ENCODE peak calls at places on chromosomes 1 and 21, in ten cellular contexts. R is ecto neural progenitor cell; B is EH; Y is AG10803; M is HL-60; X is activated T-helper 1 cell treated with anti-CD3 and anti-CD28 coated beads, Interleukin-12 subunit alpha, Interleukin-12 subunit beta, Interleukin-2, Interleukin-4 antibody, amounts not matched to agents 30 ng/mL and 10 ng/mL and 1 ng/mL, durations not matched to agents 14 hours and 24 hours and 36 hours; Q is HEK293T; G is stimulated activated CD4-positive, alpha-beta T cell treated with anti-CD3 and anti-CD28 coated beads, Interleukin-1b, Interleukin-23, amount 100 ng/mL, for 24 hours; L is cardiac muscle cell; V is NCI-H1105. H is an unnamed sample.

GRCh38 chr21:42786884-42787283 is 92.5 kb downstream of the WDR4 start:
- DNase-seq in R (no peak), B (no peak), Y (no peak), M (no peak), X (no peak), Q (no peak), G (no peak), L (no peak), V (no peak), H (no peak)

GRCh38 chr1:61606448-61607312 is 118.3 kb downstream of the TM2D1 start:
- DNase-seq in R (no peak), B (peak), Y (peak), M (no peak), X (no peak), Q (no peak), G (no peak), L (peak), V (no peak), H (peak)

GRCh38 chr1:7110306-7110705 is 325.1 kb downstream of the CAMTA1 start:
- DNase-seq in R (no peak), B (no peak), Y (no peak), M (no peak), X (no peak), Q (no peak), G (no peak), L (no peak), V (no peak), H (no peak)

GRCh38 chr1:47876587-47876963 is 120.6 kb downstream of the TRABD2B start:
- DNase-seq in R (no peak), B (no peak), Y (no peak), M (no peak), X (no peak), Q (no peak), G (no peak), L (no peak), V (no peak), H (no peak)

GRCh38 chr1:203428981-203429599 is 46.5 kb upstream of the PRELP start:
- DNase-seq in R (no peak), B (no peak), Y (no peak), M (no peak), X (no peak), Q (no peak), G (no peak), L (no peak), V (peak), H (peak)

GRCh38 chr1:246308533-246309075 is 198.5 kb downstream of the SMYD3 start:
- DNase-seq in R (no peak), B (no peak), Y (no peak), M (no peak), X (no peak), Q (no peak), G (no peak), L (no peak), V (no peak), H (no peak)

GRCh38 chr1:156860113-156860638 is 489 bp upstream of the NTRK1 start:
- DNase-seq in R (peak), B (peak), Y (peak), M (no peak), X (peak), Q (peak), G (peak), L (peak), V (peak), H (no peak)

GRCh38 chr1:156193488-156194299 is at the start of gene SLC25A44:
- DNase-seq in R (peak), B (peak), Y (peak), M (peak), X (peak), Q (peak), G (peak), L (peak), V (peak), H (peak)

GRCh38 chr1:78420185-78420584 is 70.6 kb upstream of the PTGFR start:
- DNase-seq in R (no peak), B (peak), Y (no peak), M (no peak), X (no peak), Q (no peak), G (no peak), L (no peak), V (no peak), H (no peak)

GRCh38 chr1:151970641-151971040 is 23.0 kb downstream of the S100A10 start:
- DNase-seq in R (no peak), B (no peak), Y (no peak), M (no peak), X (no peak), Q (no peak), G (no peak), L (peak), V (no peak), H (peak)

GRCh38 chr1:33383974-33384767 is 46.7 kb downstream of the PHC2 start:
- DNase-seq in R (no peak), B (peak), Y (peak), M (no peak), X (no peak), Q (no peak), G (no peak), L (peak), V (no peak), H (no peak)

GRCh38 chr21:38914531-38915385 is 109.0 kb downstream of the ETS2 start:
- DNase-seq in R (no peak), B (no peak), Y (no peak), M (no peak), X (no peak), Q (no peak), G (no peak), L (peak), V (no peak), H (no peak)

GRCh38 chr21:45332981-45333582 is 45.4 kb upstream of the POFUT2 start:
- DNase-seq in R (no peak), B (no peak), Y (no peak), M (no peak), X (no peak), Q (no peak), G (no peak), L (no peak), V (no peak), H (no peak)

GRCh38 chr1:204623894-204624361 is 61.6 kb downstream of the LRRN2 start:
- DNase-seq in R (peak), B (no peak), Y (no peak), M (no peak), X (no peak), Q (peak), G (no peak), L (no peak), V (no peak), H (no peak)

GRCh38 chr1:208174736-208175507 is 69.3 kb downstream of the PLXNA2 start:
- DNase-seq in R (no peak), B (peak), Y (peak), M (no peak), X (no peak), Q (no peak), G (no peak), L (peak), V (no peak), H (no peak)

GRCh38 chr1:72051538-72051937 is 230.8 kb downstream of the NEGR1 start:
- DNase-seq in R (no peak), B (peak), Y (peak), M (no peak), X (no peak), Q (no peak), G (no peak), L (no peak), V (no peak), H (no peak)

GRCh38 chr1:115293899-115294298 is 44.1 kb downstream of the NGF start:
- DNase-seq in R (no peak), B (peak), Y (no peak), M (no peak), X (no peak), Q (no peak), G (no peak), L (no peak), V (no peak), H (no peak)

GRCh38 chr1:110524311-110525249 is 5.6 kb upstream of the KCNA10 start:
- DNase-seq in R (peak), B (peak), Y (no peak), M (peak), X (peak), Q (peak), G (peak), L (peak), V (peak), H (no peak)

GRCh38 chr1:5643360-5644090 is 348.7 kb downstream of the NPHP4 start:
- DNase-seq in R (no peak), B (no peak), Y (no peak), M (no peak), X (no peak), Q (no peak), G (no peak), L (no peak), V (no peak), H (no peak)

GRCh38 chr1:246064891-246065290 is 442.2 kb downstream of the SMYD3 start:
- DNase-seq in R (no peak), B (no peak), Y (no peak), M (no peak), X (no peak), Q (no peak), G (no peak), L (no peak), V (no peak), H (no peak)

GRCh38 chr1:13666317-13666716 is 33.7 kb upstream of the PRDM2 start:
- DNase-seq in R (no peak), B (no peak), Y (no peak), M (no peak), X (no peak), Q (no peak), G (no peak), L (no peak), V (no peak), H (no peak)

GRCh38 chr1:4210043-4210442 is 310.0 kb upstream of the C1orf174 start:
- DNase-seq in R (no peak), B (no peak), Y (no peak), M (no peak), X (no peak), Q (no peak), G (no peak), L (no peak), V (no peak), H (no peak)

H was measured in left colon.